ENCODE peak calls at places on chromosomes 3 and 15, in five cellular contexts. C is AG04450, X is activated B cell treated with CpG ODN at 0.5 μM for 24 hours, B is lower lobe of right lung, J is fibroblast of pulmonary artery. F is an unnamed sample.

GRCh38 chr15:91919014-91919534 is 65.6 kb downstream of the SLCO3A1 start:
- DNase-seq in C (no peak), X (no peak), B (no peak), J (no peak), F (no peak)

GRCh38 chr3:191085091-191085490 is 114.0 kb upstream of the OSTN start:
- DNase-seq in C (no peak), X (no peak), B (no peak), J (peak), F (no peak)

GRCh38 chr3:85801955-85802354 is 843.2 kb downstream of the CADM2 start:
- DNase-seq in C (no peak), X (no peak), B (no peak), J (peak), F (no peak)

GRCh38 chr3:71397046-71397445 is 186.5 kb downstream of the FOXP1 start:
- DNase-seq in C (no peak), X (no peak), B (no peak), J (peak), F (no peak)

GRCh38 chr3:115418583-115418982 is 204.7 kb upstream of the GAP43 start:
- DNase-seq in C (no peak), X (no peak), B (no peak), J (no peak), F (no peak)

GRCh38 chr3:52845157-52845556 is 10.3 kb upstream of the MUSTN1 start:
- DNase-seq in C (no peak), X (no peak), B (no peak), J (peak), F (no peak)

GRCh38 chr3:6736781-6737180 is 124.1 kb upstream of the GRM7 start:
- DNase-seq in C (no peak), X (no peak), B (no peak), J (no peak), F (no peak)

GRCh38 chr3:71955549-71956373 is 170.8 kb upstream of the PROK2 start:
- DNase-seq in C (peak), X (no peak), B (peak), J (peak), F (peak)

GRCh38 chr15:101129851-101130250 is 122.0 kb downstream of the CHSY1 start:
- DNase-seq in C (no peak), X (no peak), B (no peak), J (no peak), F (no peak)

GRCh38 chr15:74490339-74490689 is 29.4 kb upstream of the UBL7 start:
- DNase-seq in C (no peak), X (no peak), B (no peak), J (no peak), F (no peak)

GRCh38 chr15:74489518-74490338 is 28.8 kb upstream of the UBL7 start:
- DNase-seq in C (no peak), X (peak), B (peak), J (peak), F (peak)
- TF ChIP-seq CTCF in C (peak), X (peak), B (peak), J (peak), F (peak)

GRCh38 chr15:55795031-55795430 is 52.1 kb upstream of the PRTG start:
- DNase-seq in C (no peak), X (no peak), B (no peak), J (no peak), F (no peak)

GRCh38 chr15:55802600-55803376 is 59.8 kb upstream of the PRTG start:
- DNase-seq in C (no peak), X (no peak), B (no peak), J (no peak), F (no peak)

GRCh38 chr15:55796321-55796965 is 53.5 kb upstream of the PRTG start:
- DNase-seq in C (no peak), X (no peak), B (no peak), J (peak), F (no peak)

GRCh38 chr15:55800216-55800615 is 57.3 kb upstream of the PRTG start:
- DNase-seq in C (no peak), X (no peak), B (no peak), J (no peak), F (no peak)

DNA sequence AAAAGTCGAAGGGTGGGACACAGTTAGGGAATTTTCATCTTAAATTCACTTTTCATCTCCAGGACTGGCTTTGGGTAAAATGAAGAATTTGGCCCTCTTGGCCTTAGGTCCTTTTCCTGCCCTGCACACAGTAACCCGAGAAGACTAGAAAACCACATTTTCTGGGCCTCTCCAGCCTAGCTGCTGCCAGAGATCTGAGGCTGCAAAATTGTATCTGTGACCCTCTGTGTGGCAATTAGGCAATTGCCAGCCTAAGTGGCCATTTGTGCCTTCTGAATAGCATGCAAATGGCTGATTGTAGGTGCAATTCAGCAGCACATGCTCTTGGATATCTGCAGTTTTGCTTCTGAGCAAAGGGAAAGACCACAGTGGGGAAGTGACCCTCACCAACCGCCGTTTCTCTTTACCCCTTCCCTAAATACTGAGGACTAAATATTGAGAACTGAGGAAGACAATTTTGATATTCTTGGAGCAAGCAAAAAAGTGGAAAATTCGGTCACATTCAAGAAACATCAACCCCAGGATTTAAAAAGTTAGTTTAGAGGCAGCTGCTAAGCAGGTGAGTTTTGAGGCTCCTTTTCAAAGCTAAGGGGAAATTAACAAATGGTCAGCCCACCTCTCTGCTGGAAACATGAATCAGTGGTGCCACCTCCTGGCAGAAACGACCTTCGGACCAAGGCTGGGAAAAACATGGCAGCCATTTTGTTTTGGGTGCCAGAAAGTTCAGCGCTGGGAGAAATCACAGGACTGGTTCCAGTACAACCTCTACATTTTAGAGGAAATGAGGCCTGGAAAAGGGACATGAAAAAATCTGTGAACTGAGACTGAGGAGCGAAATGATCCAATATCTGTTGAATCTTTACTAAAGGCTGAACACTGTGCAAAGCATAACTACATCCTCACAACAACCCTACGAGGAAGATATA is 56.6 kb upstream of the PRTG start:
- DNase-seq in C (no peak), X (no peak), B (peak), J (peak), F (peak)
- TF ChIP-seq CTCF in C (peak), X (no peak), B (peak), J (peak), F (peak)

DNA sequence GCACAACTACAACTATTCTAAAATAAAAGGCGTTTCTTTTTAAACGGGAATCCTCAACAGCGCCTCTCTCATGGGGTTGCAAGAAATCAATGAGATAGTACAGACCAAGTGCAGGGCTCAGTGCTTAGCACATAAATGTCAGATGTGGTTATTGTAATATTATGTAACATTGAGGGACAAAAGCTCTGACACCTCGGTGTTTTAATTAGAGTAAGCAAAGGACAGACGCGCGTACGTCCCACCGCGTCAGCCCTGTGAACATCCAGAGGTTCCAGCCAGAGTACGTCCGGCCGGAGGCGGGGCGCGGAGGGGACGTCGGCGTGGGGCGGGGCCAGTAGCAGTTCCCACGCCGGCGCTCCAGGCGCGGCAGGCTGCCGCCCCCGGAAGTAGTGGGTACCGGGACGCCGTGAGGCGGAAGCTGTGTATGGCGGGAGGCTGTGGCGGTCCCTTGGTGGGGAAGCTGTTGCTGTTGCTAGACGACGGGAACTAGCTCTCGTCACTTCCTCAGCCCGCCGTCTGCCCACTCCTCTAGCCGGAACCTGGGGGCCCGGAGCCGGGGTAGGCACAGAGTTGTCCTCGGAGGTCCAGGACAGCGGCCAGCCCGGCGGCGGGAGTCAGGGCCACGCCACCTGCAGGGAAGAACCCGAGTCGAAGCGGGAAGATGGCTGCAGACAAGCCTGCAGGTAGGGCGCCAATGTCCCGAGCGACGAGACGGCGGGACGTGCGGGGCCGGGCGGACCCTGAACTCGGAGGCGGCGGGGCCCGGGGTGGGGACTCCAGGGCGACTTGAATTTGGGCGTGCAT is at the start of gene CNOT10:
- DNase-seq in C (peak), X (peak), B (peak), J (peak), F (peak)
- TF ChIP-seq CTCF in C (peak), X (no peak), B (peak), J (no peak), F (peak)

GRCh38 chr3:14897266-14897665 is 50.1 kb upstream of the NR2C2 start:
- DNase-seq in C (no peak), X (no peak), B (no peak), J (no peak), F (no peak)

GRCh38 chr3:14902719-14903118 is 44.7 kb upstream of the NR2C2 start:
- DNase-seq in C (no peak), X (no peak), B (peak), J (no peak), F (peak)

GRCh38 chr3:14899993-14900618 is 47.3 kb upstream of the NR2C2 start:
- DNase-seq in C (no peak), X (no peak), B (no peak), J (no peak), F (no peak)

GRCh38 chr3:14900881-14901873 is 46.2 kb upstream of the NR2C2 start:
- DNase-seq in C (no peak), X (no peak), B (no peak), J (no peak), F (no peak)

DNA sequence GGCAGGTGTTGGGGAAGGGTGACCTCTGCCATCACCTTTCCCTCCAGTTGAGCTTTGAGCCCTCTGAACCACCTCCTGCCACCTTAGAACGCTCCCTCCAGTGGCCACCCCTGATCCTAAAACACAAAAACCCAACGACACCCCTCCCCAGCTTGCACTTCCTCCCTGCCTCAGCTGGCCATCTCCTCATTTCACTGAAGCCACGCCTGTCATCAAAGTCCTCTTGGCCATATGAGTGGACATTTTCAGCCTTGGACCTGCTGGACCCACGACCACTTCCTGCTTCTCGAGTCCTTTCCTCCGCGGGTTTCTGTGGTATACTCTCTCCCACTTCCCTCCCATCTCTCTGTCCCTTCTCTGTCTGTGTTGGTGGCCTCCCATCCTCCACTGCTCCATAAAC is 48.5 kb upstream of the NR2C2 start:
- DNase-seq in C (no peak), X (no peak), B (no peak), J (no peak), F (no peak)
- TF ChIP-seq CTCF in C (no peak), X (no peak), B (no peak), J (no peak), F (no peak)

GRCh38 chr3:179652467-179653105 is at the start of gene USP13:
- DNase-seq in C (peak), X (no peak), B (peak), J (peak), F (peak)
- TF ChIP-seq CTCF in C (no peak), X (no peak), B (no peak), J (no peak), F (no peak)

GRCh38 chr3:107752202-107752990 is 229.6 kb downstream of the BBX start:
- DNase-seq in C (no peak), X (no peak), B (no peak), J (peak), F (no peak)
- TF ChIP-seq CTCF in C (peak), X (no peak), B (peak), J (peak), F (no peak)

F was measured in adrenal gland.